ENCODE peak calls at places on chromosomes 5 and 9, in five cellular contexts. One of them, this sample, is unnamed. For H3K9me3 and H3K4me1, the result is how much of the 10 kb centered on the place peaks cover.

GRCh38 chr9:109159583-109159982 is 7.5 kb downstream of the FRRS1L start:
- DNase-seq in iPS DF 6.9: no peak
- DNase-seq in cardiac muscle cell: no peak
- DNase-seq in ovary: no peak
- DNase-seq in fibroblast of lung: no peak
- DNase-seq in this sample: no peak

GRCh38 chr5:90548069-90548593 is 10.5 kb upstream of the ADGRV1 start:
- DNase-seq in iPS DF 6.9: no peak
- DNase-seq in cardiac muscle cell: peak
- DNase-seq in ovary: no peak
- DNase-seq in fibroblast of lung: no peak
- DNase-seq in this sample: no peak

GRCh38 chr9:68949271-68950000 is 64.5 kb downstream of the PRKACG start:
- DNase-seq in iPS DF 6.9: no peak
- DNase-seq in cardiac muscle cell: no peak
- DNase-seq in ovary: peak
- DNase-seq in fibroblast of lung: peak
- DNase-seq in this sample: no peak

GRCh38 chr5:170273968-170274710 is 23.4 kb downstream of the LCP2 start:
- DNase-seq in iPS DF 6.9: no peak
- DNase-seq in cardiac muscle cell: peak
- DNase-seq in ovary: no peak
- DNase-seq in fibroblast of lung: no peak
- DNase-seq in this sample: peak

GRCh38 chr5:78545406-78545805 is 103.2 kb downstream of the LHFPL2 start:
- DNase-seq in iPS DF 6.9: no peak
- DNase-seq in cardiac muscle cell: no peak
- DNase-seq in ovary: no peak
- DNase-seq in fibroblast of lung: no peak
- DNase-seq in this sample: no peak

GRCh38 chr9:116895956-116896355 is 208.9 kb downstream of the TRIM32 start:
- DNase-seq in iPS DF 6.9: no peak
- DNase-seq in cardiac muscle cell: no peak
- DNase-seq in ovary: no peak
- DNase-seq in fibroblast of lung: no peak
- DNase-seq in this sample: no peak

GRCh38 chr9:98010450-98010849 is 27.3 kb downstream of the ANP32B start:
- DNase-seq in iPS DF 6.9: no peak
- DNase-seq in cardiac muscle cell: no peak
- DNase-seq in ovary: no peak
- DNase-seq in fibroblast of lung: peak
- DNase-seq in this sample: no peak

GRCh38 chr9:22992781-22993180 is 546.2 kb downstream of the DMRTA1 start:
- DNase-seq in iPS DF 6.9: no peak
- DNase-seq in cardiac muscle cell: no peak
- DNase-seq in ovary: no peak
- DNase-seq in fibroblast of lung: no peak
- DNase-seq in this sample: no peak

GRCh38 chr5:143979044-143979690 is 167.2 kb downstream of the HMHB1 start:
- DNase-seq in iPS DF 6.9: no peak
- DNase-seq in cardiac muscle cell: no peak
- DNase-seq in ovary: no peak
- DNase-seq in fibroblast of lung: no peak
- DNase-seq in this sample: no peak

GRCh38 chr5:135660826-135661555 is 82.2 kb upstream of the CXCL14 start:
- DNase-seq in iPS DF 6.9: no peak
- DNase-seq in cardiac muscle cell: peak
- DNase-seq in ovary: no peak
- DNase-seq in fibroblast of lung: no peak
- DNase-seq in this sample: no peak

GRCh38 chr5:134561871-134562296 is 36.4 kb downstream of the JADE2 start:
- DNase-seq in iPS DF 6.9: no peak
- DNase-seq in cardiac muscle cell: no peak
- DNase-seq in ovary: peak
- DNase-seq in fibroblast of lung: peak
- DNase-seq in this sample: no peak

DNA sequence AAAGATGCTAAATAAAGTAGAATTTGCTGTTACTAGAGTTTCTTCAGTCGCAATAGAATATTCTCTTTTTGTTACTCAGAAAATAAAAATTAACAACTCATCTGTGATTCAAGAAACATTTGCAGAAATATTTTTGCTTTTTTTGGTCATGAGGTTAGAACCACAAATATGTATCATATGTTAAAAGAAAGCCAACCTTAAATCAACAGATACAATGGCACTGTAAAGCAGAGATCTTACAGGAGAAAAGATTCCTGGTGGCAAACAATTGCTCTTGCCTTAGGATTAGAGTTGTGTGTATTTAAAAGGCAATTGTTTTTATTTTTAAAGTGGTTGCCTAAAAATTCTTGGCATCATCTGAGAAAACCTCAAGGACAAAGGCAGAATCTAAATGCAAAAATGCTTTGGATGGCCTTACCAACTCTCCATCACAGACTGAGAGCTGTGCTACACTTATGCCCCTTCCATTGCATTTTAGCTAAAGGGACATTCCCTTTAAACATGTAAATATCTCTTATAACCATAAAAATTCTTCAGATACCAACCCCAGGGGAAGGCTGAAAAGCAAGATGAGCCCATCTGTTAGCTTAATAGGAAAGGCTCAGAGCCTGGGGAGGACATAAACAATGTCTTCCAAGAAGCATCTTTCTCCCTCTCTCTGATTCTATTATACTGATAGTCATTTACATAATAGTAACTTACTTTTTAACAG is 100.4 kb downstream of the FAM114A2 start:
- DNase-seq in iPS DF 6.9: no peak
- DNase-seq in cardiac muscle cell: no peak
- DNase-seq in ovary: no peak
- DNase-seq in fibroblast of lung: no peak
- DNase-seq in this sample: no peak
- H3K9me3 ChIP-seq in iPS DF 6.9: under half
- H3K9me3 ChIP-seq in cardiac muscle cell: under half
- H3K9me3 ChIP-seq in ovary: under half
- H3K9me3 ChIP-seq in fibroblast of lung: under half
- H3K9me3 ChIP-seq in this sample: half or more

DNA sequence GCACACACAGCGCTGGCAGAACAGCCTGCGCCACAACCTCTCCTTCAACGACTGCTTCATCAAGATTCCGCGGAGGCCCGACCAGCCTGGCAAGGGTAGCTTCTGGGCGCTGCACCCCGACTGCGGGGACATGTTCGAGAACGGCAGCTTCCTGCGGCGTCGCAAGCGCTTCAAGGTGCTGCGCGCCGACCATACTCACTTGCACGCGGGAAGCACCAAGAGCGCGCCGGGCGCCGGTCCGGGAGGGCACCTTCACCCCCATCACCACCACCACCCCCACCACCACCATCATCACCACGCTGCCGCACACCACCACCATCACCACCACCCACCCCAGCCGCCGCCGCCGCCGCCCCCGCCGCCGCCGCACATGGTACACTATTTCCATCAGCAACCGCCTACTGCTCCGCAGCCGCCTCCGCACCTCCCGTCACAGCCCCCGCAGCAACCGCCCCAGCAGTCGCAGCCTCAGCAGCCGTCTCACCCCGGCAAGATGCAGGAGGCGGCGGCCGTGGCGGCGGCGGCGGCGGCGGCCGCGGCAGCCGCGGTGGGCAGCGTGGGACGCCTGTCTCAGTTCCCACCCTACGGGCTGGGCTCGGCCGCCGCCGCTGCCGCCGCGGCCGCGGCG is 469 bp downstream of the FOXB2 start:
- DNase-seq in iPS DF 6.9: no peak
- DNase-seq in cardiac muscle cell: no peak
- DNase-seq in ovary: no peak
- DNase-seq in fibroblast of lung: no peak
- DNase-seq in this sample: no peak
- H3K4me3 ChIP-seq in iPS DF 6.9: peak
- H3K4me3 ChIP-seq in cardiac muscle cell: no peak
- H3K4me3 ChIP-seq in ovary: no peak
- H3K4me3 ChIP-seq in fibroblast of lung: no peak
- H3K4me3 ChIP-seq in this sample: peak

GRCh38 chr5:139684350-139684880 is 36.3 kb downstream of the CXXC5 start:
- DNase-seq in iPS DF 6.9: no peak
- DNase-seq in cardiac muscle cell: no peak
- DNase-seq in ovary: no peak
- DNase-seq in fibroblast of lung: no peak
- DNase-seq in this sample: no peak
- H3K4me1 ChIP-seq in iPS DF 6.9: under half
- H3K4me1 ChIP-seq in cardiac muscle cell: under half
- H3K4me1 ChIP-seq in ovary: under half
- H3K4me1 ChIP-seq in fibroblast of lung: under half
- H3K4me1 ChIP-seq in this sample: under half

GRCh38 chr5:1032011-1032410 is 23.4 kb downstream of the NKD2 start:
- DNase-seq in iPS DF 6.9: no peak
- DNase-seq in cardiac muscle cell: no peak
- DNase-seq in ovary: no peak
- DNase-seq in fibroblast of lung: no peak
- DNase-seq in this sample: no peak

GRCh38 chr5:1033178-1033577 is 24.6 kb downstream of the NKD2 start:
- DNase-seq in iPS DF 6.9: no peak
- DNase-seq in cardiac muscle cell: no peak
- DNase-seq in ovary: peak
- DNase-seq in fibroblast of lung: no peak
- DNase-seq in this sample: no peak

GRCh38 chr5:1031306-1031959 is 22.8 kb downstream of the NKD2 start:
- DNase-seq in iPS DF 6.9: no peak
- DNase-seq in cardiac muscle cell: no peak
- DNase-seq in ovary: no peak
- DNase-seq in fibroblast of lung: no peak
- DNase-seq in this sample: no peak

GRCh38 chr5:1033606-1034420 is 25.2 kb downstream of the NKD2 start:
- DNase-seq in iPS DF 6.9: no peak
- DNase-seq in cardiac muscle cell: no peak
- DNase-seq in ovary: peak
- DNase-seq in fibroblast of lung: no peak
- DNase-seq in this sample: no peak

DNA sequence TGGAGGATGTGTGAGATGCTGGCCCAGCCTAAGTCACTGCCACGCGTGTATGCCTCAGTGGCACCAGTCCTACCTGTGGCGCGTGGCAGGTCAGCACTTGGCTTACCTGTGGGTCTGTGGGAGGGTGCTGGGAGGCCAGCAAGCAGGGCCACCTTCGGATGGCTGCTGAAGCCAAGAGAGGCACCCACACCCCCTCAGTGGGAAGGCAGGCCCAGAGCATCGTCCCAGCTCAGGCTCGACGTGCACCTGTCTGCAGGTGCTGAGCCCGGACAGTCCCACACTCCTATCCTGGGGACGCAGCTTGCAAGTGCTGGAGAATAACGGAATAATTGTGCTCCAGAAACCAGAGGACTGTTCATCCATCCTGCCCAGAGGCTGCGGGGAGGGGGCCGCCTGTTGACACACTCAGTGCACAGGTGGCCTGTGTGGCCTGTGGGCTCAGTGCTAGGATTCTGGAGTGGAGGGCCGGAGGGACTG is 24.0 kb downstream of the NKD2 start:
- DNase-seq in iPS DF 6.9: no peak
- DNase-seq in cardiac muscle cell: no peak
- DNase-seq in ovary: peak
- DNase-seq in fibroblast of lung: no peak
- DNase-seq in this sample: no peak
- H3K9me3 ChIP-seq in iPS DF 6.9: under half
- H3K9me3 ChIP-seq in cardiac muscle cell: under half
- H3K9me3 ChIP-seq in ovary: under half
- H3K9me3 ChIP-seq in fibroblast of lung: under half
- H3K9me3 ChIP-seq in this sample: under half

GRCh38 chr9:107638496-107638895 is 148.9 kb upstream of the KLF4 start:
- DNase-seq in iPS DF 6.9: no peak
- DNase-seq in cardiac muscle cell: no peak
- DNase-seq in ovary: no peak
- DNase-seq in fibroblast of lung: no peak
- DNase-seq in this sample: no peak
- H3K4me3 ChIP-seq in iPS DF 6.9: no peak
- H3K4me3 ChIP-seq in cardiac muscle cell: peak
- H3K4me3 ChIP-seq in ovary: peak
- H3K4me3 ChIP-seq in fibroblast of lung: peak
- H3K4me3 ChIP-seq in this sample: peak

GRCh38 chr9:130040901-130041647 is 1.9 kb downstream of the FNBP1 start:
- DNase-seq in iPS DF 6.9: no peak
- DNase-seq in cardiac muscle cell: no peak
- DNase-seq in ovary: no peak
- DNase-seq in fibroblast of lung: no peak
- DNase-seq in this sample: no peak

GRCh38 chr9:130030821-130031481 is 12.0 kb downstream of the FNBP1 start:
- DNase-seq in iPS DF 6.9: no peak
- DNase-seq in cardiac muscle cell: no peak
- DNase-seq in ovary: no peak
- DNase-seq in fibroblast of lung: no peak
- DNase-seq in this sample: no peak

GRCh38 chr9:130034570-130034969 is 8.4 kb downstream of the FNBP1 start:
- DNase-seq in iPS DF 6.9: no peak
- DNase-seq in cardiac muscle cell: no peak
- DNase-seq in ovary: no peak
- DNase-seq in fibroblast of lung: peak
- DNase-seq in this sample: no peak

GRCh38 chr9:130039504-130040147 is 3.4 kb downstream of the FNBP1 start:
- DNase-seq in iPS DF 6.9: no peak
- DNase-seq in cardiac muscle cell: no peak
- DNase-seq in ovary: no peak
- DNase-seq in fibroblast of lung: no peak
- DNase-seq in this sample: no peak

DNA sequence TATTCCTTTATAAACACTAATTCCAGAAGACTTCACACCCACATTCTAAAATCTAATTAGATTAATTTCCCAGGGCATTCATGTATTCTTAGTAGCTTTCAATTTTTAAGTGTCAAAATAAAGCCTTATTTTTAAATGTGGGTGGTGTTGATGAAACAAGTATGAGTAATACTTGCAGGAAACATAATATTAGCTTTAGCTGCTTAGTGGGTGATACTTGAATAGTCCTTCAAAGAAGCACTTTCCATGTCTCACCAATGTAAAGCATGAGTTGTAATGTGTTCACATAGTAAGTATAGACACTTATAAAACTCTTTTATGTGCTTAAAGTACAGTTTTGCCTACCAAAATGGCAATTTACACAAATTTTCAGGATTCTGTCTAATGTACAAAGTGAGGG is 6.9 kb downstream of the FNBP1 start:
- DNase-seq in iPS DF 6.9: no peak
- DNase-seq in cardiac muscle cell: no peak
- DNase-seq in ovary: no peak
- DNase-seq in fibroblast of lung: peak
- DNase-seq in this sample: no peak
- H3K4me1 ChIP-seq in iPS DF 6.9: under half
- H3K4me1 ChIP-seq in cardiac muscle cell: under half
- H3K4me1 ChIP-seq in ovary: under half
- H3K4me1 ChIP-seq in fibroblast of lung: under half
- H3K4me1 ChIP-seq in this sample: under half

GRCh38 chr5:9494321-9494720 is 51.6 kb downstream of the SEMA5A start:
- DNase-seq in iPS DF 6.9: no peak
- DNase-seq in cardiac muscle cell: no peak
- DNase-seq in ovary: no peak
- DNase-seq in fibroblast of lung: no peak
- DNase-seq in this sample: no peak
- H3K9me3 ChIP-seq in iPS DF 6.9: under half
- H3K9me3 ChIP-seq in cardiac muscle cell: under half
- H3K9me3 ChIP-seq in ovary: under half
- H3K9me3 ChIP-seq in fibroblast of lung: under half
- H3K9me3 ChIP-seq in this sample: under half

GRCh38 chr5:55873234-55873633 is 22.1 kb downstream of the IL31RA start:
- DNase-seq in iPS DF 6.9: no peak
- DNase-seq in cardiac muscle cell: no peak
- DNase-seq in ovary: no peak
- DNase-seq in fibroblast of lung: no peak
- DNase-seq in this sample: no peak
- H3K4me3 ChIP-seq in iPS DF 6.9: no peak
- H3K4me3 ChIP-seq in cardiac muscle cell: no peak
- H3K4me3 ChIP-seq in ovary: no peak
- H3K4me3 ChIP-seq in fibroblast of lung: no peak
- H3K4me3 ChIP-seq in this sample: no peak

This sample was measured in NT2/D1.